ENCODE peak calls at places on chromosomes 16 and 17, in eight cellular contexts. One of them, this sample, is unnamed.
A peak's percentile ranks its signal among the peaks of the same experiment; 100 is the strongest.

GRCh38 chr16:71537643-71538042 is 11.4 kb downstream of the CHST4 start:
- DNase-seq in A549: peak; percentile 64
- DNase-seq in heart left ventricle: no peak
- DNase-seq in esophagus squamous epithelium: no peak
- DNase-seq in left ventricle myocardium inferior: no peak
- DNase-seq in LNCaP clone FGC: peak; percentile 25
- DNase-seq in heart right ventricle: no peak
- DNase-seq in CD8-positive, alpha-beta T cell: no peak
- DNase-seq in this sample: no peak

GRCh38 chr17:17836250-17836817 is 452 bp downstream of the SREBF1 start:
- DNase-seq in LNCaP clone FGC: peak; percentile 88
- DNase-seq in esophagus squamous epithelium: peak; percentile 62
- DNase-seq in left ventricle myocardium inferior: peak; percentile 98
- DNase-seq in CD8-positive, alpha-beta T cell: peak; percentile 97
- DNase-seq in heart right ventricle: peak; percentile 98
- DNase-seq in A549: peak; percentile 98
- DNase-seq in heart left ventricle: peak; percentile 98
- DNase-seq in this sample: peak; percentile 100

GRCh38 chr16:68786685-68787418 is 49.8 kb downstream of the CDH1 start:
- DNase-seq in heart left ventricle: no peak
- DNase-seq in esophagus squamous epithelium: no peak
- DNase-seq in left ventricle myocardium inferior: no peak
- DNase-seq in heart right ventricle: no peak
- DNase-seq in A549: peak; percentile 25
- DNase-seq in CD8-positive, alpha-beta T cell: no peak
- DNase-seq in LNCaP clone FGC: no peak
- DNase-seq in this sample: no peak

GRCh38 chr17:44263360-44263902 is 4.5 kb downstream of the SLC4A1 start:
- DNase-seq in esophagus squamous epithelium: no peak
- DNase-seq in A549: no peak
- DNase-seq in left ventricle myocardium inferior: no peak
- DNase-seq in LNCaP clone FGC: no peak
- DNase-seq in heart left ventricle: no peak
- DNase-seq in heart right ventricle: no peak
- DNase-seq in CD8-positive, alpha-beta T cell: no peak
- DNase-seq in this sample: no peak

GRCh38 chr16:75550211-75550662 is 5.8 kb downstream of the TMEM231 start:
- DNase-seq in left ventricle myocardium inferior: no peak
- DNase-seq in esophagus squamous epithelium: no peak
- DNase-seq in A549: peak; percentile 61
- DNase-seq in heart right ventricle: peak; percentile 82
- DNase-seq in heart left ventricle: peak; percentile 51
- DNase-seq in CD8-positive, alpha-beta T cell: no peak
- DNase-seq in LNCaP clone FGC: peak; percentile 62
- DNase-seq in this sample: no peak

GRCh38 chr17:31702040-31702439 is 157.0 kb downstream of the COPRS start:
- DNase-seq in left ventricle myocardium inferior: no peak
- DNase-seq in heart right ventricle: no peak
- DNase-seq in esophagus squamous epithelium: no peak
- DNase-seq in A549: no peak
- DNase-seq in heart left ventricle: no peak
- DNase-seq in CD8-positive, alpha-beta T cell: no peak
- DNase-seq in LNCaP clone FGC: no peak
- DNase-seq in this sample: no peak

GRCh38 chr16:253833-254232 is 19.2 kb downstream of the FAM234A start:
- DNase-seq in esophagus squamous epithelium: no peak
- DNase-seq in LNCaP clone FGC: no peak
- DNase-seq in A549: no peak
- DNase-seq in CD8-positive, alpha-beta T cell: no peak
- DNase-seq in left ventricle myocardium inferior: no peak
- DNase-seq in heart right ventricle: no peak
- DNase-seq in heart left ventricle: no peak
- DNase-seq in this sample: no peak

GRCh38 chr17:32927724-32928526 is at the start of gene TMEM98:
- DNase-seq in esophagus squamous epithelium: no peak
- DNase-seq in heart left ventricle: peak; percentile 50
- DNase-seq in CD8-positive, alpha-beta T cell: no peak
- DNase-seq in left ventricle myocardium inferior: peak; percentile 20
- DNase-seq in LNCaP clone FGC: no peak
- DNase-seq in heart right ventricle: peak; percentile 6
- DNase-seq in A549: no peak
- DNase-seq in this sample: no peak

GRCh38 chr16:17416461-17417221 is 54.1 kb downstream of the XYLT1 start:
- DNase-seq in heart left ventricle: peak; percentile 46
- DNase-seq in LNCaP clone FGC: no peak
- DNase-seq in heart right ventricle: no peak
- DNase-seq in CD8-positive, alpha-beta T cell: peak; percentile 70
- DNase-seq in esophagus squamous epithelium: no peak
- DNase-seq in A549: no peak
- DNase-seq in left ventricle myocardium inferior: peak; percentile 21
- DNase-seq in this sample: peak; percentile 86

GRCh38 chr16:72029567-72030271 is 21.2 kb downstream of the DHODH start:
- DNase-seq in LNCaP clone FGC: no peak
- DNase-seq in heart right ventricle: no peak
- DNase-seq in esophagus squamous epithelium: no peak
- DNase-seq in heart left ventricle: no peak
- DNase-seq in left ventricle myocardium inferior: no peak
- DNase-seq in CD8-positive, alpha-beta T cell: no peak
- DNase-seq in A549: no peak
- DNase-seq in this sample: no peak

GRCh38 chr17:57747221-57748017 is 2.3 kb upstream of the CCDC182 start:
- DNase-seq in heart left ventricle: no peak
- DNase-seq in heart right ventricle: peak; percentile 28
- DNase-seq in CD8-positive, alpha-beta T cell: peak; percentile 62
- DNase-seq in LNCaP clone FGC: peak; percentile 57
- DNase-seq in left ventricle myocardium inferior: no peak
- DNase-seq in A549: peak; percentile 79
- DNase-seq in esophagus squamous epithelium: no peak
- DNase-seq in this sample: no peak

GRCh38 chr17:17737938-17738894 is 57.0 kb downstream of the RAI1 start:
- DNase-seq in esophagus squamous epithelium: no peak
- DNase-seq in heart right ventricle: no peak
- DNase-seq in left ventricle myocardium inferior: no peak
- DNase-seq in A549: peak; percentile 83
- DNase-seq in CD8-positive, alpha-beta T cell: peak; percentile 65
- DNase-seq in LNCaP clone FGC: no peak
- DNase-seq in heart left ventricle: no peak
- DNase-seq in this sample: no peak

GRCh38 chr17:73621685-73622084 is 22.6 kb downstream of the SDK2 start:
- DNase-seq in CD8-positive, alpha-beta T cell: no peak
- DNase-seq in heart left ventricle: no peak
- DNase-seq in heart right ventricle: no peak
- DNase-seq in esophagus squamous epithelium: no peak
- DNase-seq in left ventricle myocardium inferior: no peak
- DNase-seq in LNCaP clone FGC: no peak
- DNase-seq in A549: no peak
- DNase-seq in this sample: no peak

GRCh38 chr16:67155305-67156145 is 4.2 kb downstream of the TRADD start:
- DNase-seq in esophagus squamous epithelium: no peak
- DNase-seq in heart left ventricle: peak; percentile 82
- DNase-seq in left ventricle myocardium inferior: peak; percentile 72
- DNase-seq in heart right ventricle: peak; percentile 66
- DNase-seq in CD8-positive, alpha-beta T cell: peak; percentile 87
- DNase-seq in LNCaP clone FGC: no peak
- DNase-seq in A549: peak; percentile 72
- DNase-seq in this sample: peak; percentile 96

GRCh38 chr16:247027-247426 is 12.4 kb downstream of the FAM234A start:
- DNase-seq in LNCaP clone FGC: no peak
- DNase-seq in A549: no peak
- DNase-seq in left ventricle myocardium inferior: no peak
- DNase-seq in CD8-positive, alpha-beta T cell: no peak
- DNase-seq in heart right ventricle: no peak
- DNase-seq in heart left ventricle: no peak
- DNase-seq in esophagus squamous epithelium: no peak
- DNase-seq in this sample: no peak

GRCh38 chr17:42704495-42705494 is 22.5 kb downstream of the CNTNAP1 start:
- DNase-seq in heart left ventricle: no peak
- DNase-seq in left ventricle myocardium inferior: no peak
- DNase-seq in heart right ventricle: no peak
- DNase-seq in esophagus squamous epithelium: no peak
- DNase-seq in CD8-positive, alpha-beta T cell: no peak
- DNase-seq in LNCaP clone FGC: no peak
- DNase-seq in A549: no peak
- DNase-seq in this sample: no peak

DNA sequence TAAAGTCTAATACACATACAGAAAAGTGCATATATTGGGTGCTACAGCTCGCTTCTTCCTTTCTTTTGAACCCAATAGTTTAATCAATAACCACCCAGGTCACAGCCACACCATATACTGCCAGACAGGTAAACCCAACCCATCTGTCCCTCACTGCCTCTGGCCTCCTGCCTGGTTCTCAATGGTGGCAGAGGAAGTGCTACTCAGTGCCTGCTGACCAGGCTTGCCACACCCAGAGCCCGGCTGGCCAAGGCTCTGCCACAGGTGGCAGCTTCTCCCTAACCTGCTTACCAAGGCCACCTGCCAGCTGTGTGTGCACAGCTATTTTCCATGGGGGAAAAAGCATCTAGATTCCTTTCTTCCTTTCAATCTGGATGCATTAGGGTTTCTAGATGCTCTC is 584 bp downstream of the PMP22 start:
- DNase-seq in A549: peak; percentile 33
- DNase-seq in heart left ventricle: peak; percentile 80
- DNase-seq in esophagus squamous epithelium: no peak
- DNase-seq in left ventricle myocardium inferior: peak; percentile 62
- DNase-seq in heart right ventricle: peak; percentile 36
- DNase-seq in CD8-positive, alpha-beta T cell: no peak
- DNase-seq in LNCaP clone FGC: peak; percentile 52
- DNase-seq in this sample: peak; percentile 68
- H3K4me3 ChIP-seq in A549: no peak overlapping the region
- H3K4me3 ChIP-seq in heart left ventricle: peak overlapping the region; percentile 37
- H3K4me3 ChIP-seq in esophagus squamous epithelium: no peak overlapping the region
- H3K4me3 ChIP-seq in left ventricle myocardium inferior: peak overlapping the region; percentile 90
- H3K4me3 ChIP-seq in heart right ventricle: peak overlapping the region; percentile 76
- H3K4me3 ChIP-seq in CD8-positive, alpha-beta T cell: no peak overlapping the region
- H3K4me3 ChIP-seq in LNCaP clone FGC: no peak overlapping the region
- H3K4me3 ChIP-seq in this sample: no peak overlapping the region

GRCh38 chr17:80361495-80362220 is 53.3 kb upstream of the ENDOV start:
- DNase-seq in esophagus squamous epithelium: no peak
- DNase-seq in heart right ventricle: no peak
- DNase-seq in CD8-positive, alpha-beta T cell: no peak
- DNase-seq in heart left ventricle: no peak
- DNase-seq in A549: peak; percentile 52
- DNase-seq in left ventricle myocardium inferior: no peak
- DNase-seq in LNCaP clone FGC: no peak
- DNase-seq in this sample: peak; percentile 38
- TF ChIP-seq CTCF in esophagus squamous epithelium: peak; percentile 16
- TF ChIP-seq CTCF in heart right ventricle: no peak
- TF ChIP-seq CTCF in CD8-positive, alpha-beta T cell: peak; percentile 18
- TF ChIP-seq CTCF in heart left ventricle: peak; percentile 15
- TF ChIP-seq CTCF in A549: peak; percentile 5
- TF ChIP-seq CTCF in left ventricle myocardium inferior: peak; percentile 36
- TF ChIP-seq CTCF in LNCaP clone FGC: peak; percentile 16
- TF ChIP-seq CTCF in this sample: no peak

GRCh38 chr17:35240861-35241260 is 2.0 kb upstream of the SLFN5 start:
- DNase-seq in CD8-positive, alpha-beta T cell: no peak
- DNase-seq in LNCaP clone FGC: no peak
- DNase-seq in left ventricle myocardium inferior: no peak
- DNase-seq in A549: no peak
- DNase-seq in heart left ventricle: no peak
- DNase-seq in esophagus squamous epithelium: no peak
- DNase-seq in heart right ventricle: no peak
- DNase-seq in this sample: no peak

GRCh38 chr17:35239823-35240222 is 3.0 kb upstream of the SLFN5 start:
- DNase-seq in left ventricle myocardium inferior: no peak
- DNase-seq in heart left ventricle: no peak
- DNase-seq in A549: no peak
- DNase-seq in CD8-positive, alpha-beta T cell: no peak
- DNase-seq in esophagus squamous epithelium: no peak
- DNase-seq in LNCaP clone FGC: no peak
- DNase-seq in heart right ventricle: no peak
- DNase-seq in this sample: no peak

GRCh38 chr17:35242805-35243458 is at the start of gene SLFN5:
- DNase-seq in left ventricle myocardium inferior: peak; percentile 94
- DNase-seq in esophagus squamous epithelium: peak; percentile 74
- DNase-seq in CD8-positive, alpha-beta T cell: peak; percentile 98
- DNase-seq in heart left ventricle: peak; percentile 95
- DNase-seq in LNCaP clone FGC: peak; percentile 72
- DNase-seq in heart right ventricle: peak; percentile 95
- DNase-seq in A549: peak; percentile 91
- DNase-seq in this sample: peak; percentile 96

GRCh38 chr17:35242158-35242804 is 591 bp upstream of the SLFN5 start:
- DNase-seq in A549: peak; percentile 69
- DNase-seq in esophagus squamous epithelium: peak; percentile 37
- DNase-seq in left ventricle myocardium inferior: peak; percentile 35
- DNase-seq in LNCaP clone FGC: peak; percentile 63
- DNase-seq in CD8-positive, alpha-beta T cell: peak; percentile 89
- DNase-seq in heart right ventricle: peak; percentile 54
- DNase-seq in heart left ventricle: peak; percentile 54
- DNase-seq in this sample: peak; percentile 92

DNA sequence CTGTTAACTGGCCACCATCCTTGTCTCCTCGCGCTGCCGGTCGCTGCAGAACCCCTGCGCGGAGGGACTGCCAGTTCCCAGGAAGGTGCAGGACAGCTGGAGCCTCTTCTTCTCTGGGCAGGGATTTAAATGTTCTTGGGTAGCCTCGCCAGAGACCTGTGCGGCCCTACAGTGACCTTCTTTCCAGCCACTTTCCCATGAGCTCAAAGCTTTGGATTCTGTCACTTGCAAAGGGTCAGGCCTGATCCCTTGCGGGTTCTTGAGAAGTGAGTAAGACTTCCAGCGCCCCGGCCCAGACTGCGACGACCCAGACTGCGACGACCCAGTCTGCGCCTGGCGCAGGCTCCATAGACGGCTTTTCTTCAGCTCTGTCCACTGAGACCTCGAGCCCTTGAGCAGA is 1.4 kb upstream of the SLFN5 start:
- DNase-seq in LNCaP clone FGC: no peak
- DNase-seq in left ventricle myocardium inferior: no peak
- DNase-seq in A549: no peak
- DNase-seq in heart right ventricle: no peak
- DNase-seq in esophagus squamous epithelium: no peak
- DNase-seq in heart left ventricle: no peak
- DNase-seq in CD8-positive, alpha-beta T cell: peak; percentile 72
- DNase-seq in this sample: peak; percentile 77
- H3K4me3 ChIP-seq in LNCaP clone FGC: peak overlapping the region; percentile 80
- H3K4me3 ChIP-seq in left ventricle myocardium inferior: peak overlapping the region; percentile 91
- H3K4me3 ChIP-seq in A549: no peak overlapping the region
- H3K4me3 ChIP-seq in heart right ventricle: peak overlapping the region; percentile 82
- H3K4me3 ChIP-seq in esophagus squamous epithelium: peak overlapping the region; percentile 75
- H3K4me3 ChIP-seq in heart left ventricle: no peak overlapping the region
- H3K4me3 ChIP-seq in CD8-positive, alpha-beta T cell: peak overlapping the region; percentile 92
- H3K4me3 ChIP-seq in this sample: peak overlapping the region; percentile 74

DNA sequence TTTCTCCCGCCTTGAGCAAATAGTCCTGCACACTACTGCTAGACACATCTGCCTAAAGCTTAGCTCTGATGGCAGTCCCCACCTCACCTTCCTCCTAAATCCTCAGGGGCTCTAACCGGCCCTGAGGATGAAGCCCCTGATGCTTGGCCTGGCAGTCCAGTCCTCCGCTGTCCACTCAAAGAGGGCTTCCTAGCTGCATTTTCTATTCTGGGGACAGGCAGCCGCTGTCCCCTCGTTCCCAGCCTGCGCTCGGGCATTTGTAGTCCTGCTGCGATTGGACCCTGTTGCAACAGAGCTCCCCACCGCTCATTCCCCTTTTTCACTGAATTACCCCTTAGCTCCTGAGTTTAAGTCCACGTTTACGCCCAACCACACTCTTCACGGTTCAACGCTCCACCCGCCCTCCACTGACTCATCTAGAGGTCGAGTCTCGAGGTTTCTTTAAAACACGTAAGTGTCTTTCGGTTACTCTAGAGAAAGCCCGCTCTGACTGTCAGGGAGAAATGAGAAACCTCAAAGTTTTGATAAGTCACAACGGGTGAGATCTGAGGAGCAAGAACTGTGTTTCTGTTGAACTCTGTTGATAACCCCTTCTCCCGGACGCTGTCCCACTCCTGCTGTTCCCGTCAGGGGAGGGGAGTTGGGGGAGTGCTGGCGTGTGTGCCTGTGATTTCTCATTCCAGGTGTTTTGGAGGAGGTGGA is 4.5 kb downstream of the CCR7 start:
- DNase-seq in left ventricle myocardium inferior: no peak
- DNase-seq in LNCaP clone FGC: no peak
- DNase-seq in heart left ventricle: no peak
- DNase-seq in esophagus squamous epithelium: no peak
- DNase-seq in A549: no peak
- DNase-seq in heart right ventricle: no peak
- DNase-seq in CD8-positive, alpha-beta T cell: peak; percentile 73
- DNase-seq in this sample: peak; percentile 82
- TF ChIP-seq CTCF in left ventricle myocardium inferior: no peak
- TF ChIP-seq CTCF in LNCaP clone FGC: no peak
- TF ChIP-seq CTCF in heart left ventricle: no peak
- TF ChIP-seq CTCF in esophagus squamous epithelium: no peak
- TF ChIP-seq CTCF in A549: no peak
- TF ChIP-seq CTCF in heart right ventricle: no peak
- TF ChIP-seq CTCF in CD8-positive, alpha-beta T cell: no peak
- TF ChIP-seq CTCF in this sample: no peak

This sample was measured in spleen.